ENCODE peak calls at places on chromosomes 3 and 15, in nine cellular contexts. One of them, this sample, is unnamed.
A peak's percentile ranks its signal among the peaks of the same experiment; 100 is the strongest.

GRCh38 chr3:151377768-151378385 is 6.7 kb downstream of the P2RY12 start:
- DNase-seq in activated T-helper 9 cell treated with anti-CD3 and anti-CD28 coated beads, Interleukin-2, amount 50 U/mL, for 16 hours: no peak
- DNase-seq in dermis blood vessel endothelial cell: no peak
- DNase-seq in upper lobe of left lung: no peak
- DNase-seq in stimulated activated CD8-positive, alpha-beta memory T cell treated with anti-CD3 and anti-CD28 coated beads, Interleukin-7, amount 100 ng/mL, for 48 hours: no peak
- DNase-seq in CD4-positive, alpha-beta T cell: no peak
- DNase-seq in cardiac septum: no peak
- DNase-seq in mesenteric fat pad: no peak
- DNase-seq in T-helper 2 cell: no peak
- DNase-seq in this sample: no peak

GRCh38 chr3:137958635-137959034 is 51.3 kb upstream of the CLDN18 start:
- DNase-seq in dermis blood vessel endothelial cell: no peak
- DNase-seq in mesenteric fat pad: no peak
- DNase-seq in stimulated activated CD8-positive, alpha-beta memory T cell treated with anti-CD3 and anti-CD28 coated beads, Interleukin-7, amount 100 ng/mL, for 48 hours: no peak
- DNase-seq in cardiac septum: no peak
- DNase-seq in activated T-helper 9 cell treated with anti-CD3 and anti-CD28 coated beads, Interleukin-2, amount 50 U/mL, for 16 hours: no peak
- DNase-seq in CD4-positive, alpha-beta T cell: no peak
- DNase-seq in T-helper 2 cell: no peak
- DNase-seq in upper lobe of left lung: no peak
- DNase-seq in this sample: no peak

GRCh38 chr15:67225336-67225735 is 29.1 kb downstream of the AAGAB start:
- DNase-seq in CD4-positive, alpha-beta T cell: no peak
- DNase-seq in upper lobe of left lung: no peak
- DNase-seq in mesenteric fat pad: no peak
- DNase-seq in T-helper 2 cell: no peak
- DNase-seq in stimulated activated CD8-positive, alpha-beta memory T cell treated with anti-CD3 and anti-CD28 coated beads, Interleukin-7, amount 100 ng/mL, for 48 hours: no peak
- DNase-seq in activated T-helper 9 cell treated with anti-CD3 and anti-CD28 coated beads, Interleukin-2, amount 50 U/mL, for 16 hours: no peak
- DNase-seq in dermis blood vessel endothelial cell: no peak
- DNase-seq in cardiac septum: no peak
- DNase-seq in this sample: no peak

GRCh38 chr3:104519968-104520655 is 846.6 kb upstream of the ALCAM start:
- DNase-seq in mesenteric fat pad: no peak
- DNase-seq in activated T-helper 9 cell treated with anti-CD3 and anti-CD28 coated beads, Interleukin-2, amount 50 U/mL, for 16 hours: no peak
- DNase-seq in stimulated activated CD8-positive, alpha-beta memory T cell treated with anti-CD3 and anti-CD28 coated beads, Interleukin-7, amount 100 ng/mL, for 48 hours: no peak
- DNase-seq in CD4-positive, alpha-beta T cell: no peak
- DNase-seq in T-helper 2 cell: no peak
- DNase-seq in dermis blood vessel endothelial cell: no peak
- DNase-seq in cardiac septum: no peak
- DNase-seq in upper lobe of left lung: no peak
- DNase-seq in this sample: no peak

GRCh38 chr3:51668756-51669155 is 2.3 kb upstream of the TEX264 start:
- DNase-seq in stimulated activated CD8-positive, alpha-beta memory T cell treated with anti-CD3 and anti-CD28 coated beads, Interleukin-7, amount 100 ng/mL, for 48 hours: no peak
- DNase-seq in activated T-helper 9 cell treated with anti-CD3 and anti-CD28 coated beads, Interleukin-2, amount 50 U/mL, for 16 hours: no peak
- DNase-seq in mesenteric fat pad: peak; percentile 57
- DNase-seq in dermis blood vessel endothelial cell: no peak
- DNase-seq in CD4-positive, alpha-beta T cell: no peak
- DNase-seq in cardiac septum: no peak
- DNase-seq in upper lobe of left lung: no peak
- DNase-seq in T-helper 2 cell: no peak
- DNase-seq in this sample: no peak

GRCh38 chr3:119695480-119695879 is 7.3 kb upstream of the CFAP91 start:
- DNase-seq in activated T-helper 9 cell treated with anti-CD3 and anti-CD28 coated beads, Interleukin-2, amount 50 U/mL, for 16 hours: no peak
- DNase-seq in dermis blood vessel endothelial cell: no peak
- DNase-seq in mesenteric fat pad: no peak
- DNase-seq in cardiac septum: no peak
- DNase-seq in CD4-positive, alpha-beta T cell: no peak
- DNase-seq in T-helper 2 cell: no peak
- DNase-seq in upper lobe of left lung: no peak
- DNase-seq in stimulated activated CD8-positive, alpha-beta memory T cell treated with anti-CD3 and anti-CD28 coated beads, Interleukin-7, amount 100 ng/mL, for 48 hours: no peak
- DNase-seq in this sample: no peak

GRCh38 chr3:195751584-195751983 is 30.8 kb downstream of the MUC20 start:
- DNase-seq in mesenteric fat pad: no peak
- DNase-seq in T-helper 2 cell: no peak
- DNase-seq in cardiac septum: no peak
- DNase-seq in CD4-positive, alpha-beta T cell: no peak
- DNase-seq in activated T-helper 9 cell treated with anti-CD3 and anti-CD28 coated beads, Interleukin-2, amount 50 U/mL, for 16 hours: no peak
- DNase-seq in dermis blood vessel endothelial cell: no peak
- DNase-seq in stimulated activated CD8-positive, alpha-beta memory T cell treated with anti-CD3 and anti-CD28 coated beads, Interleukin-7, amount 100 ng/mL, for 48 hours: no peak
- DNase-seq in upper lobe of left lung: no peak
- DNase-seq in this sample: no peak

GRCh38 chr15:64897345-64897985 is 14.2 kb upstream of the ANKDD1A start:
- DNase-seq in T-helper 2 cell: no peak
- DNase-seq in mesenteric fat pad: no peak
- DNase-seq in upper lobe of left lung: peak; percentile 83
- DNase-seq in activated T-helper 9 cell treated with anti-CD3 and anti-CD28 coated beads, Interleukin-2, amount 50 U/mL, for 16 hours: no peak
- DNase-seq in dermis blood vessel endothelial cell: peak; percentile 84
- DNase-seq in cardiac septum: peak; percentile 89
- DNase-seq in CD4-positive, alpha-beta T cell: no peak
- DNase-seq in stimulated activated CD8-positive, alpha-beta memory T cell treated with anti-CD3 and anti-CD28 coated beads, Interleukin-7, amount 100 ng/mL, for 48 hours: no peak
- DNase-seq in this sample: no peak

GRCh38 chr3:187042062-187042745 is 97.1 kb downstream of the RPL39L start:
- DNase-seq in mesenteric fat pad: no peak
- DNase-seq in upper lobe of left lung: no peak
- DNase-seq in dermis blood vessel endothelial cell: no peak
- DNase-seq in stimulated activated CD8-positive, alpha-beta memory T cell treated with anti-CD3 and anti-CD28 coated beads, Interleukin-7, amount 100 ng/mL, for 48 hours: no peak
- DNase-seq in activated T-helper 9 cell treated with anti-CD3 and anti-CD28 coated beads, Interleukin-2, amount 50 U/mL, for 16 hours: no peak
- DNase-seq in T-helper 2 cell: no peak
- DNase-seq in cardiac septum: no peak
- DNase-seq in CD4-positive, alpha-beta T cell: no peak
- DNase-seq in this sample: no peak

GRCh38 chr15:49330166-49330565 is 92.9 kb upstream of the FGF7 start:
- DNase-seq in stimulated activated CD8-positive, alpha-beta memory T cell treated with anti-CD3 and anti-CD28 coated beads, Interleukin-7, amount 100 ng/mL, for 48 hours: no peak
- DNase-seq in T-helper 2 cell: no peak
- DNase-seq in activated T-helper 9 cell treated with anti-CD3 and anti-CD28 coated beads, Interleukin-2, amount 50 U/mL, for 16 hours: no peak
- DNase-seq in cardiac septum: no peak
- DNase-seq in dermis blood vessel endothelial cell: no peak
- DNase-seq in CD4-positive, alpha-beta T cell: no peak
- DNase-seq in mesenteric fat pad: no peak
- DNase-seq in upper lobe of left lung: no peak
- DNase-seq in this sample: no peak

GRCh38 chr15:58734859-58735258 is 14.6 kb downstream of the ADAM10 start:
- DNase-seq in dermis blood vessel endothelial cell: no peak
- DNase-seq in mesenteric fat pad: no peak
- DNase-seq in T-helper 2 cell: no peak
- DNase-seq in stimulated activated CD8-positive, alpha-beta memory T cell treated with anti-CD3 and anti-CD28 coated beads, Interleukin-7, amount 100 ng/mL, for 48 hours: no peak
- DNase-seq in activated T-helper 9 cell treated with anti-CD3 and anti-CD28 coated beads, Interleukin-2, amount 50 U/mL, for 16 hours: no peak
- DNase-seq in CD4-positive, alpha-beta T cell: no peak
- DNase-seq in upper lobe of left lung: no peak
- DNase-seq in cardiac septum: no peak
- DNase-seq in this sample: no peak

GRCh38 chr3:66236281-66236680 is 15.5 kb downstream of the SLC25A26 start:
- DNase-seq in mesenteric fat pad: no peak
- DNase-seq in cardiac septum: no peak
- DNase-seq in dermis blood vessel endothelial cell: peak; percentile 15
- DNase-seq in upper lobe of left lung: no peak
- DNase-seq in stimulated activated CD8-positive, alpha-beta memory T cell treated with anti-CD3 and anti-CD28 coated beads, Interleukin-7, amount 100 ng/mL, for 48 hours: no peak
- DNase-seq in T-helper 2 cell: no peak
- DNase-seq in CD4-positive, alpha-beta T cell: no peak
- DNase-seq in activated T-helper 9 cell treated with anti-CD3 and anti-CD28 coated beads, Interleukin-2, amount 50 U/mL, for 16 hours: no peak
- DNase-seq in this sample: no peak

GRCh38 chr3:72976182-72976825 is 20.3 kb upstream of the PPP4R2 start:
- DNase-seq in CD4-positive, alpha-beta T cell: no peak
- DNase-seq in cardiac septum: no peak
- DNase-seq in activated T-helper 9 cell treated with anti-CD3 and anti-CD28 coated beads, Interleukin-2, amount 50 U/mL, for 16 hours: no peak
- DNase-seq in upper lobe of left lung: no peak
- DNase-seq in stimulated activated CD8-positive, alpha-beta memory T cell treated with anti-CD3 and anti-CD28 coated beads, Interleukin-7, amount 100 ng/mL, for 48 hours: no peak
- DNase-seq in T-helper 2 cell: no peak
- DNase-seq in dermis blood vessel endothelial cell: no peak
- DNase-seq in mesenteric fat pad: no peak
- DNase-seq in this sample: no peak

GRCh38 chr3:54713031-54713430 is 214.8 kb downstream of the LRTM1 start:
- DNase-seq in dermis blood vessel endothelial cell: no peak
- DNase-seq in cardiac septum: no peak
- DNase-seq in mesenteric fat pad: no peak
- DNase-seq in T-helper 2 cell: no peak
- DNase-seq in CD4-positive, alpha-beta T cell: no peak
- DNase-seq in upper lobe of left lung: no peak
- DNase-seq in stimulated activated CD8-positive, alpha-beta memory T cell treated with anti-CD3 and anti-CD28 coated beads, Interleukin-7, amount 100 ng/mL, for 48 hours: no peak
- DNase-seq in activated T-helper 9 cell treated with anti-CD3 and anti-CD28 coated beads, Interleukin-2, amount 50 U/mL, for 16 hours: no peak
- DNase-seq in this sample: no peak

GRCh38 chr3:19254784-19255338 is 106.6 kb downstream of the KCNH8 start:
- DNase-seq in dermis blood vessel endothelial cell: no peak
- DNase-seq in CD4-positive, alpha-beta T cell: no peak
- DNase-seq in stimulated activated CD8-positive, alpha-beta memory T cell treated with anti-CD3 and anti-CD28 coated beads, Interleukin-7, amount 100 ng/mL, for 48 hours: no peak
- DNase-seq in activated T-helper 9 cell treated with anti-CD3 and anti-CD28 coated beads, Interleukin-2, amount 50 U/mL, for 16 hours: no peak
- DNase-seq in cardiac septum: no peak
- DNase-seq in mesenteric fat pad: no peak
- DNase-seq in T-helper 2 cell: no peak
- DNase-seq in upper lobe of left lung: no peak
- DNase-seq in this sample: no peak

GRCh38 chr3:171228228-171228627 is 201.7 kb upstream of the SLC2A2 start:
- DNase-seq in dermis blood vessel endothelial cell: no peak
- DNase-seq in T-helper 2 cell: no peak
- DNase-seq in stimulated activated CD8-positive, alpha-beta memory T cell treated with anti-CD3 and anti-CD28 coated beads, Interleukin-7, amount 100 ng/mL, for 48 hours: no peak
- DNase-seq in activated T-helper 9 cell treated with anti-CD3 and anti-CD28 coated beads, Interleukin-2, amount 50 U/mL, for 16 hours: no peak
- DNase-seq in mesenteric fat pad: no peak
- DNase-seq in cardiac septum: no peak
- DNase-seq in upper lobe of left lung: no peak
- DNase-seq in CD4-positive, alpha-beta T cell: no peak
- DNase-seq in this sample: no peak

GRCh38 chr15:90962021-90962420 is 7.3 kb downstream of the RCCD1 start:
- DNase-seq in upper lobe of left lung: no peak
- DNase-seq in T-helper 2 cell: no peak
- DNase-seq in CD4-positive, alpha-beta T cell: no peak
- DNase-seq in activated T-helper 9 cell treated with anti-CD3 and anti-CD28 coated beads, Interleukin-2, amount 50 U/mL, for 16 hours: no peak
- DNase-seq in mesenteric fat pad: no peak
- DNase-seq in stimulated activated CD8-positive, alpha-beta memory T cell treated with anti-CD3 and anti-CD28 coated beads, Interleukin-7, amount 100 ng/mL, for 48 hours: no peak
- DNase-seq in dermis blood vessel endothelial cell: no peak
- DNase-seq in cardiac septum: no peak
- DNase-seq in this sample: no peak

GRCh38 chr3:134008630-134009156 is 21.0 kb downstream of the SLCO2A1 start:
- DNase-seq in mesenteric fat pad: no peak
- DNase-seq in stimulated activated CD8-positive, alpha-beta memory T cell treated with anti-CD3 and anti-CD28 coated beads, Interleukin-7, amount 100 ng/mL, for 48 hours: no peak
- DNase-seq in dermis blood vessel endothelial cell: peak; percentile 88
- DNase-seq in cardiac septum: no peak
- DNase-seq in upper lobe of left lung: no peak
- DNase-seq in T-helper 2 cell: no peak
- DNase-seq in CD4-positive, alpha-beta T cell: no peak
- DNase-seq in activated T-helper 9 cell treated with anti-CD3 and anti-CD28 coated beads, Interleukin-2, amount 50 U/mL, for 16 hours: no peak
- DNase-seq in this sample: no peak

GRCh38 chr3:160977776-160978175 is 127.4 kb downstream of the B3GALNT1 start:
- DNase-seq in mesenteric fat pad: no peak
- DNase-seq in T-helper 2 cell: no peak
- DNase-seq in upper lobe of left lung: no peak
- DNase-seq in CD4-positive, alpha-beta T cell: no peak
- DNase-seq in dermis blood vessel endothelial cell: no peak
- DNase-seq in activated T-helper 9 cell treated with anti-CD3 and anti-CD28 coated beads, Interleukin-2, amount 50 U/mL, for 16 hours: no peak
- DNase-seq in cardiac septum: no peak
- DNase-seq in stimulated activated CD8-positive, alpha-beta memory T cell treated with anti-CD3 and anti-CD28 coated beads, Interleukin-7, amount 100 ng/mL, for 48 hours: no peak
- DNase-seq in this sample: no peak

GRCh38 chr15:59178151-59178705 is 28.4 kb upstream of the LDHAL6B start:
- DNase-seq in activated T-helper 9 cell treated with anti-CD3 and anti-CD28 coated beads, Interleukin-2, amount 50 U/mL, for 16 hours: no peak
- DNase-seq in stimulated activated CD8-positive, alpha-beta memory T cell treated with anti-CD3 and anti-CD28 coated beads, Interleukin-7, amount 100 ng/mL, for 48 hours: no peak
- DNase-seq in T-helper 2 cell: no peak
- DNase-seq in mesenteric fat pad: no peak
- DNase-seq in CD4-positive, alpha-beta T cell: no peak
- DNase-seq in dermis blood vessel endothelial cell: no peak
- DNase-seq in upper lobe of left lung: no peak
- DNase-seq in cardiac septum: no peak
- DNase-seq in this sample: no peak

GRCh38 chr3:186605078-186605477 is 7.8 kb upstream of the AHSG start:
- DNase-seq in mesenteric fat pad: no peak
- DNase-seq in dermis blood vessel endothelial cell: no peak
- DNase-seq in CD4-positive, alpha-beta T cell: no peak
- DNase-seq in cardiac septum: no peak
- DNase-seq in upper lobe of left lung: no peak
- DNase-seq in stimulated activated CD8-positive, alpha-beta memory T cell treated with anti-CD3 and anti-CD28 coated beads, Interleukin-7, amount 100 ng/mL, for 48 hours: no peak
- DNase-seq in activated T-helper 9 cell treated with anti-CD3 and anti-CD28 coated beads, Interleukin-2, amount 50 U/mL, for 16 hours: no peak
- DNase-seq in T-helper 2 cell: no peak
- DNase-seq in this sample: no peak

GRCh38 chr3:149776170-149776569 is 16.2 kb downstream of the ANKUB1 start:
- DNase-seq in dermis blood vessel endothelial cell: no peak
- DNase-seq in CD4-positive, alpha-beta T cell: no peak
- DNase-seq in T-helper 2 cell: no peak
- DNase-seq in mesenteric fat pad: no peak
- DNase-seq in stimulated activated CD8-positive, alpha-beta memory T cell treated with anti-CD3 and anti-CD28 coated beads, Interleukin-7, amount 100 ng/mL, for 48 hours: no peak
- DNase-seq in activated T-helper 9 cell treated with anti-CD3 and anti-CD28 coated beads, Interleukin-2, amount 50 U/mL, for 16 hours: no peak
- DNase-seq in cardiac septum: no peak
- DNase-seq in upper lobe of left lung: no peak
- DNase-seq in this sample: no peak

GRCh38 chr3:126406389-126407296 is 11.9 kb downstream of the CFAP100 start:
- DNase-seq in CD4-positive, alpha-beta T cell: no peak
- DNase-seq in activated T-helper 9 cell treated with anti-CD3 and anti-CD28 coated beads, Interleukin-2, amount 50 U/mL, for 16 hours: no peak
- DNase-seq in dermis blood vessel endothelial cell: no peak
- DNase-seq in T-helper 2 cell: no peak
- DNase-seq in stimulated activated CD8-positive, alpha-beta memory T cell treated with anti-CD3 and anti-CD28 coated beads, Interleukin-7, amount 100 ng/mL, for 48 hours: no peak
- DNase-seq in upper lobe of left lung: no peak
- DNase-seq in cardiac septum: no peak
- DNase-seq in mesenteric fat pad: peak; percentile 79
- DNase-seq in this sample: no peak

GRCh38 chr3:83482402-83482801 is 1476.4 kb upstream of the CADM2 start:
- DNase-seq in mesenteric fat pad: no peak
- DNase-seq in T-helper 2 cell: no peak
- DNase-seq in activated T-helper 9 cell treated with anti-CD3 and anti-CD28 coated beads, Interleukin-2, amount 50 U/mL, for 16 hours: no peak
- DNase-seq in upper lobe of left lung: no peak
- DNase-seq in stimulated activated CD8-positive, alpha-beta memory T cell treated with anti-CD3 and anti-CD28 coated beads, Interleukin-7, amount 100 ng/mL, for 48 hours: no peak
- DNase-seq in dermis blood vessel endothelial cell: no peak
- DNase-seq in cardiac septum: no peak
- DNase-seq in CD4-positive, alpha-beta T cell: no peak
- DNase-seq in this sample: no peak

GRCh38 chr3:108462899-108463298 is 47.5 kb downstream of the MYH15 start:
- DNase-seq in mesenteric fat pad: no peak
- DNase-seq in upper lobe of left lung: no peak
- DNase-seq in T-helper 2 cell: no peak
- DNase-seq in activated T-helper 9 cell treated with anti-CD3 and anti-CD28 coated beads, Interleukin-2, amount 50 U/mL, for 16 hours: no peak
- DNase-seq in stimulated activated CD8-positive, alpha-beta memory T cell treated with anti-CD3 and anti-CD28 coated beads, Interleukin-7, amount 100 ng/mL, for 48 hours: no peak
- DNase-seq in dermis blood vessel endothelial cell: no peak
- DNase-seq in cardiac septum: no peak
- DNase-seq in CD4-positive, alpha-beta T cell: no peak
- DNase-seq in this sample: no peak

GRCh38 chr3:194986208-194987043 is 284.5 kb downstream of the XXYLT1 start:
- DNase-seq in dermis blood vessel endothelial cell: no peak
- DNase-seq in stimulated activated CD8-positive, alpha-beta memory T cell treated with anti-CD3 and anti-CD28 coated beads, Interleukin-7, amount 100 ng/mL, for 48 hours: no peak
- DNase-seq in cardiac septum: peak; percentile 83
- DNase-seq in CD4-positive, alpha-beta T cell: no peak
- DNase-seq in mesenteric fat pad: no peak
- DNase-seq in upper lobe of left lung: peak; percentile 53
- DNase-seq in activated T-helper 9 cell treated with anti-CD3 and anti-CD28 coated beads, Interleukin-2, amount 50 U/mL, for 16 hours: no peak
- DNase-seq in T-helper 2 cell: no peak
- DNase-seq in this sample: no peak

GRCh38 chr15:67761343-67761742 is 64.0 kb upstream of the SKOR1 start:
- DNase-seq in dermis blood vessel endothelial cell: no peak
- DNase-seq in stimulated activated CD8-positive, alpha-beta memory T cell treated with anti-CD3 and anti-CD28 coated beads, Interleukin-7, amount 100 ng/mL, for 48 hours: no peak
- DNase-seq in mesenteric fat pad: no peak
- DNase-seq in T-helper 2 cell: no peak
- DNase-seq in activated T-helper 9 cell treated with anti-CD3 and anti-CD28 coated beads, Interleukin-2, amount 50 U/mL, for 16 hours: no peak
- DNase-seq in cardiac septum: no peak
- DNase-seq in CD4-positive, alpha-beta T cell: no peak
- DNase-seq in upper lobe of left lung: no peak
- DNase-seq in this sample: no peak

This sample was measured in T-helper 17 cell.